ENCODE peak calls at places on chromosomes 5 and 9, in six cellular contexts. O is HepG2, Q is SK-N-SH, A is K562, K is GM12878, V is H1. B is an unnamed sample.

GRCh38 chr9:130669965-130670364 is 5.6 kb downstream of the PRDM12 start:
- DNase-seq in V (no peak), A (no peak), O (no peak), Q (peak; percentile 14), K (no peak), B (no peak)

GRCh38 chr9:89610391-89610925 is 5.6 kb downstream of the GADD45G start:
- DNase-seq in O (no peak), K (no peak), Q (peak; percentile 49), A (no peak), V (no peak), B (no peak)

GRCh38 chr5:173764321-173765029 is 123.7 kb upstream of the CPEB4 start:
- DNase-seq in K (no peak), A (peak; percentile 85), V (no peak), O (peak; percentile 88), Q (no peak), B (no peak)

GRCh38 chr5:111142932-111143331 is 50.8 kb downstream of the WDR36 start:
- DNase-seq in Q (no peak), V (no peak), A (no peak), O (no peak), K (no peak), B (no peak)

GRCh38 chr9:95507456-95508241 is 9.1 kb downstream of the PTCH1 start:
- DNase-seq in Q (peak; percentile 41), A (peak; percentile 42), K (no peak), O (peak; percentile 39), V (no peak), B (no peak)

GRCh38 chr9:35657327-35658143 is at the start of gene RMRP:
- DNase-seq in K (peak; percentile 96), A (peak; percentile 89), V (peak; percentile 98), Q (peak; percentile 91), O (peak; percentile 99), B (peak; percentile 84)

GRCh38 chr5:36690041-36690941 is 83.9 kb downstream of the SLC1A3 start:
- DNase-seq in Q (peak; percentile 91), K (peak; percentile 42), O (peak; percentile 53), A (peak; percentile 82), V (peak; percentile 62), B (peak; percentile 74)

GRCh38 chr5:137845472-137845871 is 22.2 kb upstream of the MYOT start:
- DNase-seq in K (no peak), O (no peak), A (no peak), Q (peak; percentile 4), V (no peak), B (no peak)

GRCh38 chr5:4413996-4414395 is 726.1 kb upstream of the ADAMTS16 start:
- DNase-seq in Q (no peak), K (no peak), A (no peak), O (no peak), V (no peak), B (no peak)

GRCh38 chr5:137594717-137595116 is 95.6 kb upstream of the SPOCK1 start:
- DNase-seq in A (no peak), K (no peak), V (no peak), O (no peak), Q (no peak), B (no peak)

GRCh38 chr5:78677777-78678668 is 29.5 kb upstream of the LHFPL2 start:
- DNase-seq in K (peak; percentile 26), A (peak; percentile 58), Q (peak; percentile 60), O (no peak), V (no peak), B (no peak)

GRCh38 chr5:92552206-92553160 is 1028.5 kb downstream of the NR2F1-AS1 start:
- DNase-seq in K (no peak), V (no peak), O (peak; percentile 57), A (no peak), Q (peak; percentile 5), B (no peak)

GRCh38 chr5:142843029-142843905 is 73.1 kb downstream of the ARHGAP26 start:
- DNase-seq in V (no peak), A (no peak), O (no peak), Q (no peak), K (no peak), B (no peak)

GRCh38 chr9:79559501-79560181 is 12.1 kb upstream of the TLE4 start:
- DNase-seq in A (no peak), K (no peak), O (no peak), V (no peak), Q (peak; percentile 21), B (no peak)

GRCh38 chr9:79551999-79552398 is 19.8 kb upstream of the TLE4 start:
- DNase-seq in K (no peak), V (no peak), A (no peak), O (no peak), Q (no peak), B (no peak)

GRCh38 chr9:79551586-79551985 is 20.2 kb upstream of the TLE4 start:
- DNase-seq in A (no peak), V (no peak), O (no peak), Q (no peak), K (no peak), B (no peak)

DNA sequence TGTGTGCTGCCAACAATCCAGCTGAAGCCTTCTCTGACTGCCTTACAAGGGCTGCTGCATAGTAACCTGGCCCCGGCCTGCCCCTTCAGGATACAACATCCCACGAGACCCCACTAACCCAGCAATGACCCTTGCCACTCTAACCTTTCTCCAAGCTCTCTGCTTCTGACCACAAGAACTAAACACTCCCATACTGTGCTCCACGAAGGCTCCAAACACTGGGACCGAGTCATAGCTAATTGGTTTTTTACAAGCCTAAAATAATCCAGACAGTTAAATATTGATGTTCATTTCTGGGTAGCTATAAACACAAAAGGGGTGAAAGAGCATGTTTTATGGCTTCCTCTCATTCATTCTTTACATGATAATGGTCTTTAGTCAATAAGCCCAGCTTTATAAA is 16.3 kb upstream of the TLE4 start:
- DNase-seq in O (no peak), Q (no peak), V (no peak), A (no peak), K (no peak), B (no peak)
- TF ChIP-seq TAF1 in O (no peak), Q (no peak), V (no peak), A (no peak), K (no peak), B (no peak)

GRCh38 chr9:77909306-77909705 is 122.3 kb downstream of the GNAQ start:
- DNase-seq in K (no peak), V (no peak), A (peak; percentile 71), Q (no peak), O (no peak), B (no peak)
- TF ChIP-seq TAF1 in K (no peak), V (no peak), A (no peak), Q (no peak), O (no peak), B (no peak)

GRCh38 chr5:53359906-53360305 is 120.5 kb upstream of the FST start:
- DNase-seq in K (no peak), Q (no peak), O (peak; percentile 19), A (no peak), V (no peak), B (no peak)

GRCh38 chr5:53360811-53361210 is 119.6 kb upstream of the FST start:
- DNase-seq in K (no peak), O (no peak), Q (no peak), V (no peak), A (no peak), B (no peak)

GRCh38 chr5:53361708-53362107 is 118.7 kb upstream of the FST start:
- DNase-seq in O (no peak), K (no peak), V (no peak), A (no peak), Q (no peak), B (no peak)

GRCh38 chr5:53364098-53364497 is 116.3 kb upstream of the FST start:
- DNase-seq in A (no peak), K (no peak), V (no peak), Q (no peak), O (no peak), B (no peak)

GRCh38 chr5:53362521-53362941 is 117.9 kb upstream of the FST start:
- DNase-seq in Q (no peak), A (no peak), K (no peak), O (no peak), V (no peak), B (no peak)
- TF ChIP-seq TAF1 in Q (peak; percentile 22), A (no peak), K (no peak), O (no peak), V (no peak), B (no peak)

GRCh38 chr5:169222934-169223594 is 77.9 kb downstream of the SLIT3 start:
- DNase-seq in K (no peak), Q (no peak), O (no peak), V (no peak), A (no peak), B (no peak)
- TF ChIP-seq TAF1 in K (no peak), Q (no peak), O (no peak), V (no peak), A (no peak), B (no peak)

GRCh38 chr9:105656131-105656921 is 5.9 kb upstream of the TAL2 start:
- DNase-seq in K (no peak), O (no peak), V (no peak), A (peak; percentile 83), Q (peak; percentile 86), B (peak; percentile 44)
- TF ChIP-seq TAF1 in K (no peak), O (no peak), V (no peak), A (peak; percentile 40), Q (no peak), B (no peak)

GRCh38 chr9:14205463-14205862 is 108.5 kb downstream of the NFIB start:
- DNase-seq in K (no peak), Q (no peak), O (no peak), V (no peak), A (no peak), B (no peak)
- TF ChIP-seq TAF1 in K (no peak), Q (no peak), O (no peak), V (no peak), A (no peak), B (no peak)

GRCh38 chr9:8365029-8365428 is 565.5 kb upstream of the DMAC1 start:
- DNase-seq in Q (no peak), O (no peak), V (no peak), K (no peak), A (no peak), B (no peak)
- TF ChIP-seq TAF1 in Q (no peak), O (no peak), V (no peak), K (no peak), A (no peak), B (no peak)

DNA sequence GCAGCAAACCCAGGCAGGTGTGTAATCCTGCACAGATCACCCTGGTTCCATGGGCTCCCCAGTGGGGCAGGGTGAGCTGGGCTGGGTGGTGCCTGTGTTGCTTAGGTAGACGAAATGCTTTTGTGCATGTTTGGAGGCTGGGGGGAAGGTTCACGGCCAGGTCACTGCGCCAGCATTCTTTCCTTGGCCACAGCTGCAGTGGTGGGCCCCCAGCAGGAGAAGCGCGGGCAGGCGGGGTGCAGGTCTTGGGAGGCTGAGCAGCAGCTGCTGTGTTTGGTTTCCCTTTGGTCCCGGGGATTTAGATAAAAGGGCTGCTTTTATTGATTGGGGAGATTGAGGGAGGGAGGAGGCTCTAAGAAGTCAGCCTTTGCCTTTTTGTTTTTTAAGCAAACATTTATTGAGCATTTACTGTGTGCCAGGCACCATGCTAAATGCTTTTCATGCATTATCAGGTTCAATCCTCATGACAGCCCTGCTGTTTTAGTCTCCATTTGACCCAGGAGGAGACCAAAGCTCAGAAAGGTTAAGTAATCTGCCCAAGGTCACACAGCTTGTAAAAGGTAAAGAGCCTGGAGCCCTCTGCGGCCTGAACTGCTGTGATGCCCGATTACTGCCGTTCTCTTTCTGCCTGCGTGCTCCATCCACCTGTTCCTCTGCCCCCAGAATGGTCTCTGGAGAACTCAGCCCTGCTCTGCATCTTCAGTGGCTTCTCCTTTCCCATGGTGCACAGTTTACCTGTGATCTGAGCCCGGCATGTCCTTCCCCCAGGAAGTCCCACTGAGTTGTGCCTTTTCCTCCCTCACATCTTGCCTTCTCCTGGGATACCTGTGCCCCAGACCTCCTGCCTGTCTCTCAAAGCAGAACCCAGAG is 94.4 kb downstream of the MACROH2A1 start:
- DNase-seq in O (peak; percentile 83), K (no peak), A (peak; percentile 46), V (no peak), Q (no peak), B (no peak)
- TF ChIP-seq TAF1 in O (peak; percentile 3), K (no peak), A (no peak), V (no peak), Q (no peak), B (no peak)